ENCODE peak calls at places on chromosomes 1 and 21, in eight cellular contexts. O, H, F, S, N, D, V and X are unnamed samples.

GRCh38 chr1:94855307-94855700 is 35.1 kb downstream of the SLC44A3 start:
- DNase-seq in V (no peak), N (no peak), H (no peak), F (no peak), S (no peak), O (no peak), D (no peak), X (no peak)

GRCh38 chr1:18948913-18949688 is 7.4 kb downstream of the IFFO2 start:
- DNase-seq in O (no peak), F (no peak), V (no peak), H (no peak), N (no peak), D (peak; percentile 58), S (no peak), X (no peak)

GRCh38 chr1:3148171-3148570 is 79.2 kb downstream of the PRDM16 start:
- DNase-seq in V (no peak), O (no peak), S (no peak), H (no peak), F (no peak), D (no peak), N (no peak), X (no peak)

GRCh38 chr1:170800243-170800642 is 135.1 kb upstream of the MROH9 start:
- DNase-seq in H (no peak), F (no peak), V (no peak), O (no peak), D (no peak), N (no peak), S (no peak), X (no peak)

GRCh38 chr1:236100799-236101198 is 35.9 kb upstream of the NID1 start:
- DNase-seq in D (no peak), O (no peak), N (no peak), S (no peak), V (no peak), F (no peak), H (no peak), X (no peak)

GRCh38 chr1:59477286-59477685 is 180.4 kb downstream of the FGGY start:
- DNase-seq in H (no peak), N (no peak), F (no peak), O (no peak), S (no peak), V (no peak), D (no peak), X (no peak)

GRCh38 chr21:29812947-29813346 is 126.8 kb downstream of the GRIK1 start:
- DNase-seq in D (no peak), O (no peak), V (no peak), N (no peak), H (no peak), F (no peak), S (no peak), X (no peak)

GRCh38 chr1:99503276-99503747 is 142.6 kb upstream of the PALMD start:
- DNase-seq in H (no peak), S (no peak), O (no peak), F (no peak), N (no peak), D (no peak), V (no peak), X (no peak)

GRCh38 chr1:176540428-176540827 is 77.5 kb downstream of the PAPPA2 start:
- DNase-seq in D (no peak), H (no peak), N (no peak), S (no peak), O (no peak), V (no peak), F (no peak), X (no peak)

GRCh38 chr1:2378956-2379732 is 12.2 kb downstream of the MORN1 start:
- DNase-seq in V (peak; percentile 67), O (no peak), F (no peak), S (no peak), H (no peak), D (no peak), N (no peak), X (no peak)

GRCh38 chr21:45074818-45075605 is 632 bp downstream of the ADARB1 start:
- DNase-seq in F (peak; percentile 21), V (peak; percentile 84), O (no peak), H (peak; percentile 54), N (peak; percentile 26), D (no peak), S (no peak), X (no peak)